ENCODE peak calls at places on chromosomes 11 and 22, in seven cellular contexts. J, W, U, L, Z, R and H are unnamed samples.

GRCh38 chr11:18853086-18853720 is 61.6 kb upstream of the PTPN5 start:
- DNase-seq in J (peak), W (no peak), U (no peak), L (peak), Z (no peak), R (peak), H (peak)

GRCh38 chr11:133029096-133029495 is 503.2 kb downstream of the OPCML start:
- DNase-seq in J (no peak), W (no peak), U (no peak), L (no peak), Z (no peak), R (no peak), H (no peak)

GRCh38 chr11:44568706-44569473 is 3.4 kb downstream of the CD82 start:
- DNase-seq in J (peak), W (peak), U (peak), L (peak), Z (peak), R (peak), H (peak)

GRCh38 chr11:6737872-6738466 is 33.8 kb downstream of the OR2AG2 start:
- DNase-seq in J (peak), W (peak), U (peak), L (peak), Z (no peak), R (peak), H (no peak)

GRCh38 chr11:38307455-38307854 is 1709.4 kb upstream of the RAG2 start:
- DNase-seq in J (no peak), W (no peak), U (no peak), L (no peak), Z (no peak), R (no peak), H (no peak)

GRCh38 chr11:22666700-22667439 is 459 bp downstream of the GAS2 start:
- DNase-seq in J (peak), W (no peak), U (peak), L (no peak), Z (no peak), R (peak), H (no peak)

GRCh38 chr11:7630002-7630401 is 43.3 kb downstream of the CYB5R2 start:
- DNase-seq in J (no peak), W (no peak), U (no peak), L (peak), Z (no peak), R (no peak), H (no peak)

GRCh38 chr11:6531267-6531752 is 34.2 kb downstream of the DNHD1 start:
- DNase-seq in J (peak), W (peak), U (no peak), L (peak), Z (no peak), R (peak), H (no peak)

GRCh38 chr22:29030016-29030617 is 31.5 kb downstream of the C22orf31 start:
- DNase-seq in J (peak), W (peak), U (no peak), L (peak), Z (no peak), R (peak), H (no peak)

GRCh38 chr11:125075900-125076317 is 12.8 kb downstream of the SLC37A2 start:
- DNase-seq in J (no peak), W (no peak), U (no peak), L (peak), Z (no peak), R (no peak), H (no peak)

GRCh38 chr11:96054870-96055705 is 131.2 kb upstream of the MTMR2 start:
- DNase-seq in J (peak), W (no peak), U (no peak), L (peak), Z (no peak), R (peak), H (no peak)

GRCh38 chr11:34682822-34683221 is 61.9 kb downstream of the EHF start:
- DNase-seq in J (no peak), W (peak), U (no peak), L (peak), Z (no peak), R (no peak), H (peak)

GRCh38 chr11:109035261-109035660 is 370.4 kb downstream of the DDX10 start:
- DNase-seq in J (no peak), W (no peak), U (no peak), L (no peak), Z (no peak), R (no peak), H (no peak)

GRCh38 chr11:32333335-32333991 is 101.9 kb downstream of the WT1 start:
- DNase-seq in J (peak), W (no peak), U (peak), L (peak), Z (peak), R (peak), H (no peak)

GRCh38 chr11:113859665-113860064 is 15.7 kb downstream of the USP28 start:
- DNase-seq in J (peak), W (no peak), U (no peak), L (no peak), Z (no peak), R (no peak), H (no peak)

DNA sequence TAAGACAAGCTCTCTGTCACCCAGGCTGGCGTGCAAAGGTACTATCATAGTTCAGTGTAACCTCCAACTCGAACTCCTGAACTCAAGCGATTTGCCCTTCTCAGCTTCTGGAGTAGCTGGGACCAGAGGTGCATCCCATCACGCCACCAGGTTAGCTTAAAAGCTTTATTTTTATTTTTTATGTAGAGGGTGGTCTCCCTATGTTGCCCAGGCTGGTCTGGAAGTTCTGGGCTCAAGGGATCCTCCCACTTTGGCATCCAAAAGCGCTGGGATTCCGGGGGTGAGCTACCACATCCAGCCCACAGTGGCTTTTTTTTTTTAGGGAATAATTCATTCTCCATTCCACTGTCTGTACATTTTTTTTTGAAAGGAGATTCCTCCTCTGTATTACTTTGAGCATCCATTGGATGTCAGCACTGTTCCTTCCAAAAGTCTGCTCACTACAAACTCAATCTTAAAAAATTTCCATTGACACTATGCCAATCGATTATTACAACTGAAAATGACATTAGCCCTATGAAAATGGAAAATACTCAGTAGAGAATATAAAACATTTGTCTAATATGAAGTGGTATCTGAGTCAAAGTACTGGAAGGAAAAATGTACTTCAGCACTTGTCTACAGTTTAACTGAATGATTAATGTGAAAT is 1.3 kb upstream of the LPXN start:
- DNase-seq in J (peak), W (no peak), U (no peak), L (peak), Z (no peak), R (peak), H (no peak)
- TF ChIP-seq CTCF in J (peak), W (peak), U (peak), L (peak), Z (no peak), R (peak), H (peak)

GRCh38 chr22:31629741-31630184 is 32.3 kb downstream of the PISD start:
- DNase-seq in J (no peak), W (no peak), U (no peak), L (no peak), Z (no peak), R (no peak), H (no peak)

GRCh38 chr22:31630331-31631329 is 31.4 kb downstream of the PISD start:
- DNase-seq in J (peak), W (no peak), U (peak), L (peak), Z (peak), R (peak), H (no peak)

GRCh38 chr22:31628362-31628761 is 33.7 kb downstream of the PISD start:
- DNase-seq in J (no peak), W (no peak), U (no peak), L (no peak), Z (no peak), R (no peak), H (no peak)

GRCh38 chr22:31627223-31627731 is 34.7 kb downstream of the PISD start:
- DNase-seq in J (no peak), W (no peak), U (no peak), L (no peak), Z (no peak), R (no peak), H (no peak)

DNA sequence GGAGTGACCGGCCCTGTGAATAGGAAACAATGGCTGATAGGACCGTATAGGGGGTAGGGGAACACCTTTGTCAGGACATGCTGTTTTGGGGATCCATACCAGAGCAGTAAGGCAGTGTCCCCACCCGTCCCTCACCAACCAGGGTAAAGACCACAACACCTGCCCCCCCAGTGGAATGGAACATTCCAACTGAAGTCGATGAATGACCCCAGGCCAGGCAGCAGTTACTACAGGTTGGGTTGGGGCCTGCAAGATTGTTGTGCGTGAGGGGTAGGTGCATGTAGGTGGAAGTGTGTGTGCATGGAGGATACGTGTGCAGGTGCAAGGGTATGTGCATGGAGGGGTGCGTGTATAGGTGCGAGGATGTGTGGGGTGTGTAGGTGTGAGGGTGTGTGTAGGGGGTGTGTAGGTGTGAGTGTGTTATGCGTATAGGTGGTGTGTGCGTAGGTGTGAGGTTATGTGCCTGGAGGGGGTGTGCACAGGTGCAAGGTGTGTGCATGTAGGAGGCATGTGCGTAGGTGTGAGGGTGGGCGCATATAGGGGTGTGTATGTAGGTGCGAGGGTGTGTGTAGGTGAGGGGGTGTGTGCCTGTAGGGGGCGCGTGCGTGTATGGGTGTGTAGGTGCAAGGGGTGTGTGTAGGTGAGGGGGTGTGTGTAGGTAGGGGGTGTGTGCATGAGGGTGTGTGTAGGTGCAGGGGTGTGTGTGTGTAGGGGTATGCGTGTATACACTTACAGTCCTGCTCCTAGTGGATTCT is 32.9 kb downstream of the PISD start:
- DNase-seq in J (no peak), W (no peak), U (no peak), L (no peak), Z (no peak), R (no peak), H (no peak)
- H3K4me3 ChIP-seq in J (peak), W (peak), U (no peak), L (peak), Z (no peak), R (peak), H (peak)

GRCh38 chr22:44003776-44004460 is 20.2 kb upstream of the PARVB start:
- DNase-seq in J (peak), W (no peak), U (no peak), L (no peak), Z (no peak), R (no peak), H (no peak)
- TF ChIP-seq CTCF in J (peak), W (no peak), U (no peak), L (no peak), Z (no peak), R (no peak), H (peak)

GRCh38 chr11:86803136-86803535 is 2.8 kb downstream of the PRSS23 start:
- DNase-seq in J (no peak), W (no peak), U (no peak), L (no peak), Z (no peak), R (no peak), H (no peak)
- H3K4me3 ChIP-seq in J (no peak), W (peak), U (peak), L (peak), Z (no peak), R (no peak), H (no peak)

DNA sequence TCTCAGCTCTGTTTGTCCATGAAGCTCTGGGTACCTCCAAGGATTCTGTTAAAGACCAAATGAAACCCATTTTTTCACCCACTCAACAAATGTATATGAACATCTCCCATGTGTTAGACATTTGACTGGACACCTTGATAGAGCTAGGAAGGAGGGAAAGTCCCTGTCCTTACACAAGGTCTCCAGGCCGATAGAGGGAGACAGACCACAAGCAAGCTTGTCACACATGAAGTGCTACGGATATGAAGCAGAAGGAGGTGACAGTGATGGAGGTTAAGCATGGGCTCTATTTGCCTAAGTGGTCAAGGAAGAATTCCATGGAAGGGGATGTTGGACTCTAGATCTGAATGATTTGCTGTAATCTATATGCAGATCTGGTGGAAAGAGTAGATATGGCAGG is 138.5 kb downstream of the MYO18B start:
- DNase-seq in J (no peak), W (no peak), U (no peak), L (no peak), Z (no peak), R (no peak), H (no peak)
- TF ChIP-seq CTCF in J (no peak), W (no peak), U (no peak), L (no peak), Z (no peak), R (no peak), H (no peak)

GRCh38 chr11:119190531-119190930 is 5.3 kb downstream of the NHERF4 start:
- DNase-seq in J (no peak), W (no peak), U (no peak), L (no peak), Z (no peak), R (no peak), H (no peak)

GRCh38 chr11:119189393-119189792 is 4.1 kb downstream of the NHERF4 start:
- DNase-seq in J (no peak), W (no peak), U (no peak), L (no peak), Z (no peak), R (no peak), H (no peak)

GRCh38 chr11:119188067-119188466 is 2.8 kb downstream of the NHERF4 start:
- DNase-seq in J (no peak), W (no peak), U (no peak), L (no peak), Z (no peak), R (no peak), H (no peak)

GRCh38 chr11:119187123-119187892 is 2.0 kb downstream of the NHERF4 start:
- DNase-seq in J (no peak), W (no peak), U (no peak), L (no peak), Z (no peak), R (no peak), H (no peak)

DNA sequence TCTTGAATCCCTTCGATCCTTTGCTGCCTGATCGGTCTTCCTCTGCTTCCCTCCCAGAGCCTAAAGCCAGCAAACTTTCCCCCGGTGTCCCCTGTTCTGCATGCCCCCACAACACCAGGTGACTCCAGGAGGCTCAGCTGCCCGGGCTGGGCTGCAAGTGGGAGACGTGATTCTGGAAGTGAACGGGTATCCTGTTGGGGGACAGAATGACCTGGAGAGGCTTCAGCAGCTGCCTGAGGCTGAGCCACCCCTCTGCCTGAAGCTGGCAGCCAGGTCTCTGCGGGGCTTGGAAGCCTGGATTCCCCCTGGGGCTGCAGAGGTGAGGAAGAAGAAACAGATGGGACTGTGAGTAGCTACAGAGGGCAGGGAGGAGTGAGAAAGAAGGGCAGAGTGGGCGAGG is 3.6 kb downstream of the NHERF4 start:
- DNase-seq in J (no peak), W (no peak), U (no peak), L (no peak), Z (no peak), R (no peak), H (no peak)
- H3K4me3 ChIP-seq in J (no peak), W (no peak), U (no peak), L (no peak), Z (no peak), R (no peak), H (no peak)

GRCh38 chr11:129946256-129946655 is 50.9 kb upstream of the NFRKB start:
- DNase-seq in J (peak), W (no peak), U (no peak), L (no peak), Z (no peak), R (no peak), H (no peak)

GRCh38 chr11:129949067-129949466 is 53.6 kb downstream of the PRDM10 start:
- DNase-seq in J (no peak), W (no peak), U (no peak), L (no peak), Z (no peak), R (no peak), H (no peak)

GRCh38 chr11:129946965-129947364 is 51.6 kb upstream of the NFRKB start:
- DNase-seq in J (no peak), W (no peak), U (no peak), L (no peak), Z (no peak), R (no peak), H (no peak)

GRCh38 chr11:129945377-129945776 is 50.0 kb upstream of the NFRKB start:
- DNase-seq in J (no peak), W (no peak), U (no peak), L (no peak), Z (no peak), R (no peak), H (no peak)

GRCh38 chr11:129947474-129947873 is 52.1 kb upstream of the NFRKB start:
- DNase-seq in J (no peak), W (no peak), U (no peak), L (no peak), Z (no peak), R (no peak), H (no peak)
- TF ChIP-seq CTCF in J (no peak), W (no peak), U (no peak), L (peak), Z (no peak), R (no peak), H (no peak)